ENCODE peak calls at places on chromosomes 6 and 20, in eight cellular contexts. P, D, Y, N, G, J, W and C are unnamed samples.

GRCh38 chr6:123811378-123811777 is 7.7 kb downstream of the NKAIN2 start:
- DNase-seq in J (no peak), G (no peak), Y (no peak), W (no peak), P (no peak), N (no peak), D (no peak), C (no peak)

GRCh38 chr6:10526156-10526555 is 5.0 kb downstream of the GCNT2 start:
- DNase-seq in J (no peak), W (no peak), D (peak; percentile 33), Y (no peak), G (no peak), N (no peak), P (no peak), C (no peak)

GRCh38 chr6:5401845-5402738 is 140.8 kb downstream of the FARS2 start:
- DNase-seq in G (no peak), Y (peak; percentile 37), N (no peak), J (no peak), D (no peak), P (no peak), W (no peak), C (no peak)

GRCh38 chr6:76792394-76792793 is 670.9 kb downstream of the HTR1B start:
- DNase-seq in N (no peak), W (no peak), P (no peak), Y (peak; percentile 3), G (no peak), J (no peak), D (no peak), C (no peak)

GRCh38 chr6:169292340-169293124 is 38.9 kb upstream of the THBS2 start:
- DNase-seq in G (no peak), J (no peak), W (no peak), N (no peak), D (peak; percentile 90), Y (peak; percentile 97), P (no peak), C (no peak)

GRCh38 chr6:25056130-25056529 is 120.4 kb upstream of the RIPOR2 start:
- DNase-seq in D (no peak), J (peak; percentile 84), W (no peak), Y (no peak), P (peak; percentile 27), N (no peak), G (peak; percentile 28), C (no peak)

GRCh38 chr6:67779876-67780275 is 855.2 kb upstream of the ADGRB3 start:
- DNase-seq in W (no peak), J (no peak), P (no peak), Y (no peak), N (no peak), D (no peak), G (no peak), C (no peak)

GRCh38 chr6:135419162-135419561 is 78.4 kb downstream of the AHI1 start:
- DNase-seq in G (no peak), W (no peak), D (no peak), N (no peak), J (no peak), Y (peak; percentile 91), P (no peak), C (no peak)

GRCh38 chr6:148999921-149000589 is 253.2 kb downstream of the UST start:
- DNase-seq in Y (peak; percentile 87), W (no peak), N (peak; percentile 60), P (peak; percentile 88), J (no peak), G (peak; percentile 26), D (peak; percentile 41), C (peak; percentile 87)

GRCh38 chr6:148999501-148999900 is 252.7 kb downstream of the UST start:
- DNase-seq in P (no peak), Y (peak; percentile 56), G (no peak), D (no peak), N (no peak), W (no peak), J (no peak), C (no peak)

GRCh38 chr6:148998704-148999103 is 251.9 kb downstream of the UST start:
- DNase-seq in W (no peak), G (no peak), N (no peak), P (peak; percentile 30), D (no peak), Y (no peak), J (no peak), C (no peak)

GRCh38 chr6:148996815-148997214 is 250.0 kb downstream of the UST start:
- DNase-seq in D (no peak), Y (no peak), J (no peak), N (no peak), W (no peak), P (no peak), G (no peak), C (no peak)

GRCh38 chr6:148997863-148998262 is 251.0 kb downstream of the UST start:
- DNase-seq in J (no peak), W (no peak), N (no peak), Y (peak; percentile 73), P (no peak), G (no peak), D (no peak), C (no peak)
- H3K27me3 ChIP-seq in J (no peaks in the 10 kb centered on the region), W (no peaks in the 10 kb centered on the region), N (no peaks in the 10 kb centered on the region), Y (no peaks in the 10 kb centered on the region), P (no peaks in the 10 kb centered on the region), G (no peaks in the 10 kb centered on the region), D (no peaks in the 10 kb centered on the region), C (no peaks in the 10 kb centered on the region)

GRCh38 chr6:33314515-33314942 is 651 bp upstream of the TAPBP start:
- DNase-seq in D (peak; percentile 85), W (no peak), G (peak; percentile 76), P (peak; percentile 74), J (peak; percentile 85), N (peak; percentile 54), Y (peak; percentile 86), C (peak; percentile 69)

GRCh38 chr6:33312361-33313104 is 1.3 kb downstream of the TAPBP start:
- DNase-seq in J (peak; percentile 92), W (no peak), D (peak; percentile 77), Y (peak; percentile 64), P (peak; percentile 60), G (peak; percentile 89), N (peak; percentile 88), C (peak; percentile 78)

GRCh38 chr6:33314943-33315752 is 1.3 kb upstream of the TAPBP start:
- DNase-seq in Y (no peak), P (peak; percentile 59), J (peak; percentile 89), D (no peak), N (no peak), G (peak; percentile 86), W (no peak), C (peak; percentile 74)

GRCh38 chr6:33313105-33313708 is 671 bp downstream of the TAPBP start:
- DNase-seq in J (peak; percentile 94), N (peak; percentile 36), D (no peak), Y (peak; percentile 31), P (peak; percentile 66), W (no peak), G (peak; percentile 63), C (no peak)

DNA sequence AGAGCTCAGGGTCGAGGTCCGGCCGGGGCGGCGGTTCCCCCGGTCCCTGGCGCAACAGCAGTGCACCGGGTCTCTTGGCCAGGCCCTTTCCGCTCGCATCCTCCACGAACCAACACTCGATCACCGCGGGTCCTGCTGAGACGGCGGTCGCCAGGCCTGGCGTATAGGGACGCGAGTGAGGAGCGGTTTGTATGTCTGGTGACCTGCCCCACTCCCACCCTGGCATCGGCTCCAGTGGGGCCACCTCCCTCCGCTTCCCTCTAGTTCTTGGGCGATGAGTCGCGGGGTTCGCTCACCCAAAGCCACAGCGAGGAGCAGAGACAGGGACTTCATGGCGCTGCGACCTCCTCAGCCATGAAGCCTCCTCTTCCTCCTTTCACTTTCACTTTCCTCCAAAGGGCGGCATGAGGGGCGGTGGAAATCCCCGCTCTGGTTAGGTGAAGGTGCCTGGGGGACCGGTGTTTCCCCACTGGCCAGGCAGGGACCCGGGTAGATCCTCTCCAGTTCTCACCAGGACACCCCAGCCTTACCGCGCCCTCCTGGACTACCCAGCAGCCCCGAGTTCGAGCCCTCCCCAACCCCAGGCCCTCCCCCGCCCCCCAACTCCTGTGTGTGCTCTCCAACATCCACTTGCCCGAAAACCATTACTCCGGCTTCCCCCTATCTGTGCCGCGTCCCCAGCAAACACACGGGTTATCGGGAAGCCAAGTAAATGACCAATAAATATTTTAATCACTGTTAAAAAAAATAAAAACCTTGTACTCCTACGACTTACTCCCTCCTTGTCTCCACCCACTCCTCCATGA is at the start of gene TAPBP:
- DNase-seq in G (peak; percentile 77), W (no peak), D (peak; percentile 63), Y (peak; percentile 72), P (peak; percentile 62), N (peak; percentile 56), J (peak; percentile 92), C (peak; percentile 55)
- TF ChIP-seq POLR2A in G (peak; percentile 76), W (no peak), D (peak; percentile 40), Y (peak; percentile 75), P (peak; percentile 34), N (peak; percentile 84), J (no peak), C (peak; percentile 40)

DNA sequence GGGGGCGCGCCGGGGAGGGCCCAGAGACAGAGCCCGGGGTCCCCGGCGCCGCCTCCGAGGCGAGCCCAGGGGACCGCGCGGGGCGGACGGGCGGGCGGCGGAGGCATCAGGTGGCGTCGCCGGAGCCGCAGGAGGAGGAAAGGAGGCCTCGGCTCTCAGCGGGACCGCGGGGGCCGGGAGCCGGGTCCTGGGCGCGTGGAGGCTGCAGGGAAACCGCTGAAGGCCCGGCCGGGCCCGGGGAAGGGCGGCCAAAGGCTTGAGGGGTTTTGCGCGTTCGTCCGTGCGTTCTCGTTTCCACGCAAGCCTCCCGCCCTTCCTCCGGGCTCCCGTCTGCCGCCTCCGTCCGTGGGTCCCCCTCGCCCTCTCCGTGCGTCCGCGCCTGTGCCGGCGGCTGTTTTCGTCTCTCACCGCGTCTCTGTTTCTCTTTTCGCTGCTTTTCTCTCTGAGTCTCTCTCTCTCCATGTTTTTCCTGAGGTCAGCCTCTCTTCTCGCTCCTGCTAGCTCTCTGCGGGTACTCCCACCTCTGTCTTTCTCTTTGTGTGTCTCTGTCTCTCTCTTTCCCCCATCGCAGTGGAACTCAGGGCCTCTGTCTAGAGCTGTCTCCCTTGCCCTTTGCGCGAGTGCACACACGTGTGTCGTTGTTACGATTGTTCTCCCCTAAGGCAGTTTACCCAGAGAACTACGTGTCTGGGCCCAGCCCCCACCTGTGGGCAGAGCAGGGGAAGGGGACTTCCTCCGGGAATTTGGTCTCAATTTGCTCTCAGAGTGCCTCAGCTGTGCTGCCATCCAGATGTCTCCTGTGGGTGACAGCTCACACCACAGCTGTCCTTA is 2.1 kb downstream of the IRF4 start:
- DNase-seq in D (no peak), P (no peak), G (no peak), N (no peak), W (no peak), Y (no peak), J (peak; percentile 81), C (no peak)
- H3K4me3 ChIP-seq in D (no peak overlapping the region), P (peak overlapping the region; percentile 42), G (no peak overlapping the region), N (no peak overlapping the region), W (peak overlapping the region; percentile 61), Y (no peak overlapping the region), J (peak overlapping the region; percentile 91), C (no peak overlapping the region)

GRCh38 chr20:23753589-23753988 is 2.9 kb upstream of the CST1 start:
- DNase-seq in G (no peak), N (no peak), P (no peak), D (no peak), W (no peak), Y (no peak), J (no peak), C (no peak)

GRCh38 chr20:23752019-23752418 is 1.3 kb upstream of the CST1 start:
- DNase-seq in J (no peak), P (no peak), Y (no peak), G (no peak), W (no peak), N (no peak), D (no peak), C (no peak)

GRCh38 chr20:23753194-23753548 is 2.4 kb upstream of the CST1 start:
- DNase-seq in G (no peak), P (no peak), W (no peak), Y (no peak), J (no peak), D (no peak), N (no peak), C (no peak)

GRCh38 chr20:23754731-23755130 is 4.0 kb upstream of the CST1 start:
- DNase-seq in W (no peak), D (no peak), G (no peak), J (no peak), Y (no peak), N (no peak), P (no peak), C (no peak)

GRCh38 chr20:23752481-23753193 is 1.9 kb upstream of the CST1 start:
- DNase-seq in W (no peak), P (no peak), J (no peak), G (no peak), Y (no peak), D (no peak), N (no peak), C (no peak)
- H3K27me3 ChIP-seq in W (peaks cover 38% of the 10 kb centered on the region), P (no peaks in the 10 kb centered on the region), J (no peaks in the 10 kb centered on the region), G (no peaks in the 10 kb centered on the region), Y (peaks cover 7% of the 10 kb centered on the region), D (no peaks in the 10 kb centered on the region), N (no peaks in the 10 kb centered on the region), C (no peaks in the 10 kb centered on the region)